ENCODE peak calls at places on chromosome 18, in seven cellular contexts. One of them, this sample, is unnamed.

GRCh38 chr18:46460754-46461153 is 196.3 kb downstream of the LOXHD1 start:
- DNase-seq in GM18507: no peak
- DNase-seq in NCI-H82: no peak
- DNase-seq in nucleus accumbens: no peak
- DNase-seq in NCI-H2171 treated with DMSO at 0.1 percent for 48 hours: no peak
- DNase-seq in ureter: no peak
- DNase-seq in NCI-H510A treated with DMSO at 0.1 percent for 48 hours: no peak
- DNase-seq in this sample: no peak

GRCh38 chr18:79439201-79440023 is 43.7 kb downstream of the NFATC1 start:
- DNase-seq in GM18507: no peak
- DNase-seq in NCI-H82: no peak
- DNase-seq in nucleus accumbens: no peak
- DNase-seq in NCI-H2171 treated with DMSO at 0.1 percent for 48 hours: no peak
- DNase-seq in ureter: no peak
- DNase-seq in NCI-H510A treated with DMSO at 0.1 percent for 48 hours: no peak
- DNase-seq in this sample: no peak

GRCh38 chr18:79987566-79987965 is 797 bp downstream of the TXNL4A start:
- DNase-seq in GM18507: no peak
- DNase-seq in NCI-H82: no peak
- DNase-seq in nucleus accumbens: no peak
- DNase-seq in NCI-H2171 treated with DMSO at 0.1 percent for 48 hours: no peak
- DNase-seq in ureter: no peak
- DNase-seq in NCI-H510A treated with DMSO at 0.1 percent for 48 hours: no peak
- DNase-seq in this sample: no peak

GRCh38 chr18:75548353-75548752 is 120.8 kb upstream of the SMIM21 start:
- DNase-seq in GM18507: no peak
- DNase-seq in NCI-H82: peak
- DNase-seq in nucleus accumbens: no peak
- DNase-seq in NCI-H2171 treated with DMSO at 0.1 percent for 48 hours: peak
- DNase-seq in ureter: no peak
- DNase-seq in NCI-H510A treated with DMSO at 0.1 percent for 48 hours: no peak
- DNase-seq in this sample: no peak

GRCh38 chr18:8003878-8004675 is 437.0 kb downstream of the PTPRM start:
- DNase-seq in GM18507: no peak
- DNase-seq in NCI-H82: no peak
- DNase-seq in nucleus accumbens: no peak
- DNase-seq in NCI-H2171 treated with DMSO at 0.1 percent for 48 hours: no peak
- DNase-seq in ureter: no peak
- DNase-seq in NCI-H510A treated with DMSO at 0.1 percent for 48 hours: no peak
- DNase-seq in this sample: no peak

GRCh38 chr18:12750708-12751502 is 48.1 kb downstream of the PSMG2 start:
- DNase-seq in GM18507: no peak
- DNase-seq in NCI-H82: no peak
- DNase-seq in nucleus accumbens: no peak
- DNase-seq in NCI-H2171 treated with DMSO at 0.1 percent for 48 hours: no peak
- DNase-seq in ureter: no peak
- DNase-seq in NCI-H510A treated with DMSO at 0.1 percent for 48 hours: no peak
- DNase-seq in this sample: no peak

GRCh38 chr18:73245345-73245744 is 377.6 kb upstream of the NETO1 start:
- DNase-seq in GM18507: no peak
- DNase-seq in NCI-H82: no peak
- DNase-seq in nucleus accumbens: no peak
- DNase-seq in NCI-H2171 treated with DMSO at 0.1 percent for 48 hours: no peak
- DNase-seq in ureter: no peak
- DNase-seq in NCI-H510A treated with DMSO at 0.1 percent for 48 hours: no peak
- DNase-seq in this sample: no peak

GRCh38 chr18:47935321-47935720 is 4.9 kb upstream of the SMAD2 start:
- DNase-seq in GM18507: no peak
- DNase-seq in NCI-H82: no peak
- DNase-seq in nucleus accumbens: no peak
- DNase-seq in NCI-H2171 treated with DMSO at 0.1 percent for 48 hours: no peak
- DNase-seq in ureter: no peak
- DNase-seq in NCI-H510A treated with DMSO at 0.1 percent for 48 hours: no peak
- DNase-seq in this sample: no peak

GRCh38 chr18:70469916-70470315 is 181.1 kb downstream of the SOCS6 start:
- DNase-seq in GM18507: no peak
- DNase-seq in NCI-H82: peak
- DNase-seq in nucleus accumbens: peak
- DNase-seq in NCI-H2171 treated with DMSO at 0.1 percent for 48 hours: no peak
- DNase-seq in ureter: no peak
- DNase-seq in NCI-H510A treated with DMSO at 0.1 percent for 48 hours: no peak
- DNase-seq in this sample: no peak

GRCh38 chr18:1805526-1805925 is 765.8 kb downstream of the METTL4 start:
- DNase-seq in GM18507: no peak
- DNase-seq in NCI-H82: no peak
- DNase-seq in nucleus accumbens: no peak
- DNase-seq in NCI-H2171 treated with DMSO at 0.1 percent for 48 hours: no peak
- DNase-seq in ureter: no peak
- DNase-seq in NCI-H510A treated with DMSO at 0.1 percent for 48 hours: no peak
- DNase-seq in this sample: no peak

GRCh38 chr18:54873884-54874255 is 45.6 kb downstream of the RAB27B start:
- DNase-seq in GM18507: no peak
- DNase-seq in NCI-H82: no peak
- DNase-seq in nucleus accumbens: no peak
- DNase-seq in NCI-H2171 treated with DMSO at 0.1 percent for 48 hours: no peak
- DNase-seq in ureter: no peak
- DNase-seq in NCI-H510A treated with DMSO at 0.1 percent for 48 hours: no peak
- DNase-seq in this sample: no peak

GRCh38 chr18:25056456-25056855 is 295.5 kb downstream of the ZNF521 start:
- DNase-seq in GM18507: no peak
- DNase-seq in NCI-H82: no peak
- DNase-seq in nucleus accumbens: no peak
- DNase-seq in NCI-H2171 treated with DMSO at 0.1 percent for 48 hours: peak
- DNase-seq in ureter: no peak
- DNase-seq in NCI-H510A treated with DMSO at 0.1 percent for 48 hours: no peak
- DNase-seq in this sample: no peak

GRCh38 chr18:31578126-31578525 is 13.6 kb upstream of the TTR start:
- DNase-seq in GM18507: no peak
- DNase-seq in NCI-H82: no peak
- DNase-seq in nucleus accumbens: no peak
- DNase-seq in NCI-H2171 treated with DMSO at 0.1 percent for 48 hours: no peak
- DNase-seq in ureter: no peak
- DNase-seq in NCI-H510A treated with DMSO at 0.1 percent for 48 hours: no peak
- DNase-seq in this sample: no peak

GRCh38 chr18:74775239-74775638 is 177.6 kb downstream of the ZNF407 start:
- DNase-seq in GM18507: no peak
- DNase-seq in NCI-H82: no peak
- DNase-seq in nucleus accumbens: no peak
- DNase-seq in NCI-H2171 treated with DMSO at 0.1 percent for 48 hours: no peak
- DNase-seq in ureter: no peak
- DNase-seq in NCI-H510A treated with DMSO at 0.1 percent for 48 hours: no peak
- DNase-seq in this sample: no peak

GRCh38 chr18:64137914-64138313 is 11.0 kb downstream of the LINC00305 start:
- DNase-seq in GM18507: no peak
- DNase-seq in NCI-H82: no peak
- DNase-seq in nucleus accumbens: no peak
- DNase-seq in NCI-H2171 treated with DMSO at 0.1 percent for 48 hours: no peak
- DNase-seq in ureter: no peak
- DNase-seq in NCI-H510A treated with DMSO at 0.1 percent for 48 hours: no peak
- DNase-seq in this sample: no peak

GRCh38 chr18:47832348-47832747 is 98.1 kb downstream of the SMAD2 start:
- DNase-seq in GM18507: no peak
- DNase-seq in NCI-H82: no peak
- DNase-seq in nucleus accumbens: no peak
- DNase-seq in NCI-H2171 treated with DMSO at 0.1 percent for 48 hours: no peak
- DNase-seq in ureter: no peak
- DNase-seq in NCI-H510A treated with DMSO at 0.1 percent for 48 hours: no peak
- DNase-seq in this sample: no peak

GRCh38 chr18:48002933-48003365 is 72.5 kb upstream of the SMAD2 start:
- DNase-seq in GM18507: no peak
- DNase-seq in NCI-H82: no peak
- DNase-seq in nucleus accumbens: no peak
- DNase-seq in NCI-H2171 treated with DMSO at 0.1 percent for 48 hours: no peak
- DNase-seq in ureter: peak
- DNase-seq in NCI-H510A treated with DMSO at 0.1 percent for 48 hours: no peak
- DNase-seq in this sample: no peak

GRCh38 chr18:58922995-58923394 is 58.3 kb downstream of the ZNF532 start:
- DNase-seq in GM18507: no peak
- DNase-seq in NCI-H82: no peak
- DNase-seq in nucleus accumbens: no peak
- DNase-seq in NCI-H2171 treated with DMSO at 0.1 percent for 48 hours: no peak
- DNase-seq in ureter: no peak
- DNase-seq in NCI-H510A treated with DMSO at 0.1 percent for 48 hours: no peak
- DNase-seq in this sample: no peak

GRCh38 chr18:62102221-62102620 is 84.6 kb downstream of the PIGN start:
- DNase-seq in GM18507: no peak
- DNase-seq in NCI-H82: no peak
- DNase-seq in nucleus accumbens: no peak
- DNase-seq in NCI-H2171 treated with DMSO at 0.1 percent for 48 hours: no peak
- DNase-seq in ureter: no peak
- DNase-seq in NCI-H510A treated with DMSO at 0.1 percent for 48 hours: no peak
- DNase-seq in this sample: no peak

GRCh38 chr18:75377975-75378673 is 49.4 kb downstream of the SMIM21 start:
- DNase-seq in GM18507: no peak
- DNase-seq in NCI-H82: no peak
- DNase-seq in nucleus accumbens: no peak
- DNase-seq in NCI-H2171 treated with DMSO at 0.1 percent for 48 hours: no peak
- DNase-seq in ureter: no peak
- DNase-seq in NCI-H510A treated with DMSO at 0.1 percent for 48 hours: no peak
- DNase-seq in this sample: no peak

GRCh38 chr18:7038330-7038846 is 79.2 kb downstream of the LAMA1 start:
- DNase-seq in GM18507: no peak
- DNase-seq in NCI-H82: peak
- DNase-seq in nucleus accumbens: no peak
- DNase-seq in NCI-H2171 treated with DMSO at 0.1 percent for 48 hours: peak
- DNase-seq in ureter: peak
- DNase-seq in NCI-H510A treated with DMSO at 0.1 percent for 48 hours: peak
- DNase-seq in this sample: no peak

This sample was measured in GM12892.